ENCODE peak calls at places on chromosomes 1 and 21, in four cellular contexts. G is neuronal stem cell, W is trophoblast cell, D is H9. F is an unnamed sample.
A peak's percentile ranks its signal among the peaks of the same experiment; 100 is the strongest.

GRCh38 chr1:40593449-40594186 is 62.2 kb downstream of the ZNF684 start:
- DNase-seq in W (no peak), D (no peak), G (no peak), F (no peak)

GRCh38 chr1:50430010-50430405 is 6.8 kb upstream of the DMRTA2 start:
- DNase-seq in D (no peak), G (no peak), W (no peak), F (no peak)

GRCh38 chr1:83787246-83787998 is 211.5 kb downstream of the TTLL7 start:
- DNase-seq in G (no peak), W (no peak), D (no peak), F (peak; percentile 77)

GRCh38 chr1:116350097-116350645 is 22.9 kb upstream of the ATP1A1 start:
- DNase-seq in G (no peak), W (no peak), D (no peak), F (no peak)

GRCh38 chr1:225554216-225554812 is 98.6 kb downstream of the ENAH start:
- DNase-seq in G (no peak), D (no peak), W (no peak), F (peak; percentile 38)

GRCh38 chr1:65924471-65924870 is 131.8 kb downstream of the PDE4B start:
- DNase-seq in W (peak; percentile 45), G (no peak), D (no peak), F (peak; percentile 8)

GRCh38 chr1:109516872-109517271 is 7.3 kb upstream of the AMIGO1 start:
- DNase-seq in D (no peak), G (no peak), W (no peak), F (no peak)

GRCh38 chr1:165696625-165697100 is 1.7 kb downstream of the ALDH9A1 start:
- DNase-seq in D (no peak), G (no peak), W (no peak), F (no peak)

GRCh38 chr21:46269466-46269865 is 15.9 kb downstream of the MCM3AP start:
- DNase-seq in W (no peak), D (no peak), G (no peak), F (no peak)

GRCh38 chr1:44294588-44295007 is 60.5 kb downstream of the ERI3 start:
- DNase-seq in G (no peak), D (peak; percentile 73), W (no peak), F (peak; percentile 80)

GRCh38 chr1:45802343-45803298 is 791 bp upstream of the MAST2 start:
- DNase-seq in G (peak; percentile 33), W (peak; percentile 91), D (peak; percentile 79), F (peak; percentile 97)

GRCh38 chr1:180040034-180040433 is 85.4 kb downstream of the CEP350 start:
- DNase-seq in G (no peak), D (no peak), W (no peak), F (no peak)

GRCh38 chr21:38773108-38774061 is 32.3 kb upstream of the ETS2 start:
- DNase-seq in D (no peak), W (peak; percentile 58), G (no peak), F (no peak)

GRCh38 chr1:26239936-26240335 is 5.9 kb downstream of the CEP85 start:
- DNase-seq in D (no peak), W (no peak), G (no peak), F (no peak)

GRCh38 chr1:24374891-24375786 is 38.4 kb downstream of the STPG1 start:
- DNase-seq in D (peak; percentile 45), G (peak; percentile 48), W (no peak), F (peak; percentile 52)

GRCh38 chr1:53048960-53049573 is 12.9 kb upstream of the PODN start:
- DNase-seq in W (no peak), G (no peak), D (no peak), F (no peak)

GRCh38 chr21:40053007-40053406 is 185.8 kb downstream of the PCP4 start:
- DNase-seq in W (no peak), G (no peak), D (no peak), F (no peak)

GRCh38 chr1:96962807-96963206 is 241.2 kb downstream of the PTBP2 start:
- DNase-seq in W (no peak), G (no peak), D (no peak), F (no peak)

GRCh38 chr1:160018900-160019299 is 12.9 kb downstream of the PIGM start:
- DNase-seq in D (no peak), G (no peak), W (peak; percentile 17), F (no peak)

GRCh38 chr1:66251521-66251920 is 282.4 kb upstream of the SGIP1 start:
- DNase-seq in G (no peak), D (peak; percentile 45), W (no peak), F (peak; percentile 68)

GRCh38 chr1:243213045-243213787 is 41.9 kb downstream of the CEP170 start:
- DNase-seq in D (no peak), W (no peak), G (no peak), F (no peak)

GRCh38 chr1:43979528-43980254 is 681 bp downstream of the B4GALT2 start:
- DNase-seq in D (no peak), W (no peak), G (no peak), F (peak; percentile 26)

GRCh38 chr1:105886309-105886708 is 1170.2 kb upstream of the PRMT6 start:
- DNase-seq in G (no peak), W (no peak), D (no peak), F (no peak)

GRCh38 chr1:26694597-26695416 is 1.0 kb upstream of the ARID1A start:
- DNase-seq in G (peak; percentile 33), W (no peak), D (no peak), F (peak; percentile 31)

GRCh38 chr1:165143437-165144065 is 213.0 kb downstream of the LMX1A start:
- DNase-seq in G (no peak), D (peak; percentile 35), W (no peak), F (peak; percentile 18)

GRCh38 chr1:175599212-175599681 is 144.1 kb downstream of the TNR start:
- DNase-seq in W (no peak), G (peak; percentile 29), D (peak; percentile 79), F (peak; percentile 69)

GRCh38 chr1:155084722-155085503 is 6.3 kb downstream of the EFNA3 start:
- DNase-seq in G (peak; percentile 99), D (peak; percentile 97), W (peak; percentile 92), F (peak; percentile 99)

GRCh38 chr1:180026556-180026955 is 71.9 kb downstream of the CEP350 start:
- DNase-seq in G (no peak), W (no peak), D (no peak), F (no peak)

GRCh38 chr1:245396615-245397014 is 241.8 kb downstream of the KIF26B start:
- DNase-seq in W (no peak), D (no peak), G (no peak), F (no peak)

GRCh38 chr1:2232916-2233438 is 4.9 kb downstream of the SKI start:
- DNase-seq in W (no peak), D (peak; percentile 26), G (no peak), F (no peak)

GRCh38 chr1:118148034-118148433 is 37.0 kb downstream of the SPAG17 start:
- DNase-seq in G (no peak), W (peak; percentile 51), D (no peak), F (peak; percentile 89)

GRCh38 chr1:218459878-218460277 is 114.7 kb downstream of the TGFB2 start:
- DNase-seq in D (peak; percentile 56), G (peak; percentile 58), W (no peak), F (peak; percentile 96)

GRCh38 chr1:87331319-87332269 is 2.9 kb downstream of the LMO4 start:
- DNase-seq in D (peak; percentile 87), G (peak; percentile 80), W (peak; percentile 69), F (peak; percentile 96)

DNA sequence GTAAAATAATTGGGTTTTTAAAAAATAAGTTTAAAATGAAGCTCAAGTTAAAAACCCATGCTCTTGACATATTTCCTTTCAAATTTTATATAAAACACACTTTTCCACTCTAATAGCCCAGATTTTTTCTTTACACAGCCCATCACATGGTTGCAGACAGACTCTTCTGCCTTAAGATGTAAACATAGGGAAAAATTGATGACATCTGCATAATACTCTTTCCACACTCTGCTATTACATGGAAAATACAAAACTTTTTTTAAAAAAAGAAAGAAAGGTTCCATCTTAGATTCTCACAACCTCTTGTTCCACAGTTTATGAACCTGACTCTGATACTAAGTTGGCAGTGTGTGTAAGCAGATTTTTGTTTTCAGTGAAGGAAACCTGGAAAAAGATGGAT is 120.8 kb upstream of the ZNF648 start:
- DNase-seq in G (no peak), D (no peak), W (no peak), F (no peak)
- H3K4ac ChIP-seq in G (no peak overlapping the region), D (no peak overlapping the region), W (no peak overlapping the region), F (no peak overlapping the region)

DNA sequence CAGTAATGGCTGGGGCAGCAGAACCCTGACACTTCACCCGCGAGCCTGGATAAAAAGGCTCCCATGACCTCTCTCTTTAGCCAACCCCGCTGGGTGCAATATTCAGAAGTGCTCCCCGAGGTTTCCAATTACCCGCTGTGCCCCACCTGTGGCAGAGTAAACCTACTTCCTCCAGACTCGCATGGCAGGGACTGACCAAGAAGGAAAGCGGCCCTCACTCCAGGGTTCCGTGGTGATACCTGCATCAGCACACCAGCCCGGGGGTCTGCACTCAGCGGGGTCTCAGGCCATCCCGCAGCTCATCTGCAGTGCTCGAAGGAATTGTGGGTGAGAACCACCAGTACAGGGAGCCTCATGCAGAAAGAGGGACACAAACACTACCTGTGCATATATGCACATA is 136.3 kb upstream of the FMN2 start:
- DNase-seq in D (no peak), G (no peak), W (no peak), F (no peak)
- H3K4ac ChIP-seq in D (no peak overlapping the region), G (no peak overlapping the region), W (no peak overlapping the region), F (no peak overlapping the region)

DNA sequence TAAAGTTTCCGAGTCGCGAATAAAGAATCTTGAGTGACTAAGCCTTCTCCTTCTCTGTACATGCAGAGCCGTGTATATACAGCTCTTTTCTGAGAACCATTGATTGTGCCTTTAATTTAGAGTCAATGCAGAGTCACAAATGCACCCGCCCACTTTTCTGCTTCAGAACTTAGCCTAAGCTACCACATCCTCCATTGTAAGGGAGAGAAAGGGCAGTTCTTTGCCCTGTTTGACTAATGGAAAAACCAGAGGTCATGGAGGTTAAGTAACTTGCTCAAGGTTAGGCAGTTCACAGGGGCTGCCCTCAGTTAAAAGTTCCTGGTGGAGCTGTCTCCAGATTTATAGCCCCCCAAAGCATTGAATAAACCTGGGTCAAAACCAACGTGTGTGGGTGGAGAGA is 139.6 kb downstream of the TOMM20 start:
- DNase-seq in W (no peak), D (no peak), G (peak; percentile 37), F (no peak)
- H3K4ac ChIP-seq in W (no peak overlapping the region), D (no peak overlapping the region), G (no peak overlapping the region), F (no peak overlapping the region)

GRCh38 chr1:163436133-163436532 is 114.4 kb downstream of the NUF2 start:
- DNase-seq in W (no peak), D (no peak), G (no peak), F (no peak)
- H3K4ac ChIP-seq in W (no peak overlapping the region), D (no peak overlapping the region), G (no peak overlapping the region), F (no peak overlapping the region)

GRCh38 chr1:17137441-17137840 is 18.2 kb upstream of the PADI2 start:
- DNase-seq in G (no peak), D (no peak), W (peak; percentile 68), F (peak; percentile 56)
- H3K4ac ChIP-seq in G (no peak overlapping the region), D (no peak overlapping the region), W (no peak overlapping the region), F (no peak overlapping the region)

GRCh38 chr1:22805672-22806038 is 95.0 kb downstream of the EPHB2 start:
- DNase-seq in W (no peak), G (no peak), D (peak; percentile 52), F (no peak)

GRCh38 chr1:22804333-22804906 is 93.8 kb downstream of the EPHB2 start:
- DNase-seq in D (no peak), W (no peak), G (no peak), F (no peak)

GRCh38 chr1:22806584-22806983 is 95.9 kb downstream of the EPHB2 start:
- DNase-seq in W (no peak), G (peak; percentile 70), D (no peak), F (no peak)

GRCh38 chr1:22803833-22804232 is 93.2 kb downstream of the EPHB2 start:
- DNase-seq in W (no peak), G (no peak), D (no peak), F (no peak)

GRCh38 chr1:22804969-22805671 is 94.5 kb downstream of the EPHB2 start:
- DNase-seq in G (no peak), W (no peak), D (no peak), F (no peak)
- H3K4ac ChIP-seq in G (no peak overlapping the region), W (no peak overlapping the region), D (no peak overlapping the region), F (no peak overlapping the region)